ENCODE peak calls at places on chromosomes 11 and 22, in eight cellular contexts. J is posterior cingulate gyrus; Y is anterior cingulate cortex; C is HepG2; Q is activated T-cell treated with anti-CD3 and anti-CD28 coated beads for 1 hour; F is hippocampal formation; A is spleen; O is stimulated activated CD8-positive, alpha-beta memory T cell treated with anti-CD3 and anti-CD28 coated beads, Interleukin-4, amount 100 ng/mL, for 24 hours. M is an unnamed sample.

GRCh38 chr11:116244889-116245288 is 527.9 kb downstream of the BUD13 start:
- DNase-seq in J (peak; percentile 86), Y (no peak), C (no peak), Q (no peak), F (no peak), A (no peak), O (no peak), M (no peak)

GRCh38 chr11:19995131-19995530 is 165.1 kb downstream of the DBX1 start:
- DNase-seq in J (no peak), Y (no peak), C (peak; percentile 88), Q (no peak), F (no peak), A (no peak), O (no peak), M (no peak)

GRCh38 chr22:47197735-47198500 is 435.5 kb downstream of the TBC1D22A start:
- DNase-seq in J (peak; percentile 67), Y (no peak), C (no peak), Q (no peak), F (no peak), A (peak; percentile 69), O (no peak), M (no peak)

GRCh38 chr11:44556735-44557409 is 8.6 kb upstream of the CD82 start:
- DNase-seq in J (peak; percentile 93), Y (peak; percentile 34), C (peak; percentile 41), Q (peak; percentile 63), F (peak; percentile 47), A (peak; percentile 88), O (peak; percentile 50), M (peak; percentile 68)

GRCh38 chr11:44243633-44244343 is 66.2 kb downstream of the ALX4 start:
- DNase-seq in J (peak; percentile 33), Y (no peak), C (peak; percentile 77), Q (no peak), F (no peak), A (no peak), O (no peak), M (no peak)

GRCh38 chr11:3219281-3219892 is 774 bp upstream of the MRGPRG start:
- DNase-seq in J (peak; percentile 57), Y (no peak), C (no peak), Q (no peak), F (no peak), A (no peak), O (no peak), M (no peak)

GRCh38 chr11:59285716-59286260 is 72.9 kb upstream of the OR5AN1 start:
- DNase-seq in J (no peak), Y (no peak), C (no peak), Q (no peak), F (no peak), A (no peak), O (no peak), M (no peak)

GRCh38 chr11:9150944-9151343 is 59.5 kb upstream of the SCUBE2 start:
- DNase-seq in J (no peak), Y (no peak), C (no peak), Q (no peak), F (no peak), A (no peak), O (no peak), M (no peak)

GRCh38 chr11:60064115-60064514 is 7.7 kb downstream of the MS4A3 start:
- DNase-seq in J (no peak), Y (no peak), C (no peak), Q (no peak), F (no peak), A (no peak), O (no peak), M (no peak)

GRCh38 chr11:76825726-76826396 is 34.9 kb upstream of the ACER3 start:
- DNase-seq in J (no peak), Y (no peak), C (no peak), Q (no peak), F (no peak), A (no peak), O (no peak), M (no peak)

GRCh38 chr11:34899633-34900016 is 16.6 kb downstream of the APIP start:
- DNase-seq in J (no peak), Y (no peak), C (no peak), Q (no peak), F (no peak), A (no peak), O (no peak), M (peak; percentile 24)

GRCh38 chr11:67059671-67060070 is 3.0 kb downstream of the RHOD start:
- DNase-seq in J (no peak), Y (no peak), C (no peak), Q (no peak), F (no peak), A (no peak), O (no peak), M (no peak)

GRCh38 chr11:12439615-12440014 is 62.2 kb downstream of the PARVA start:
- DNase-seq in J (no peak), Y (no peak), C (no peak), Q (no peak), F (no peak), A (no peak), O (no peak), M (no peak)

GRCh38 chr11:46363455-46363920 is 16.2 kb downstream of the DGKZ start:
- DNase-seq in J (peak; percentile 97), Y (peak; percentile 74), C (no peak), Q (no peak), F (peak; percentile 69), A (peak; percentile 79), O (no peak), M (peak; percentile 68)

GRCh38 chr11:101441747-101442146 is 142.1 kb downstream of the TRPC6 start:
- DNase-seq in J (no peak), Y (no peak), C (no peak), Q (no peak), F (no peak), A (no peak), O (no peak), M (no peak)

GRCh38 chr11:35321532-35322320 is 97.6 kb downstream of the SLC1A2 start:
- DNase-seq in J (no peak), Y (no peak), C (no peak), Q (no peak), F (no peak), A (no peak), O (no peak), M (peak; percentile 32)

GRCh38 chr11:82494988-82495432 is 238.7 kb downstream of the FAM181B start:
- DNase-seq in J (no peak), Y (no peak), C (peak; percentile 14), Q (no peak), F (no peak), A (no peak), O (no peak), M (no peak)